ENCODE peak calls at places on chromosomes 7 and 10, in five cellular contexts. N is endothelial cell of umbilical vein, W is esophagus muscularis mucosa, D is transverse colon, T is breast epithelium. S is an unnamed sample.
A peak's percentile ranks its signal among the peaks of the same experiment; 100 is the strongest.

GRCh38 chr7:27182861-27183681 is 2.0 kb downstream of the HOXA11 start:
- DNase-seq in N (peak; percentile 50), W (no peak), D (peak; percentile 20), T (no peak), S (peak; percentile 69)

GRCh38 chr7:129258649-129259389 is 34.0 kb downstream of the AHCYL2 start:
- DNase-seq in N (peak; percentile 48), W (no peak), D (no peak), T (no peak), S (no peak)

GRCh38 chr7:116812905-116813304 is 49.5 kb upstream of the CAPZA2 start:
- DNase-seq in N (no peak), W (no peak), D (no peak), T (no peak), S (no peak)

GRCh38 chr7:19117081-19117869 is at the start of gene TWIST1:
- DNase-seq in N (no peak), W (no peak), D (no peak), T (peak; percentile 22), S (peak; percentile 72)

GRCh38 chr10:101047961-101048892 is 13.6 kb upstream of the KAZALD1 start:
- DNase-seq in N (no peak), W (no peak), D (peak; percentile 26), T (no peak), S (peak; percentile 70)

GRCh38 chr7:103636153-103636552 is 190.1 kb upstream of the SLC26A5 start:
- DNase-seq in N (peak; percentile 21), W (no peak), D (no peak), T (no peak), S (no peak)

GRCh38 chr10:12262278-12262981 is 66.4 kb downstream of the CDC123 start:
- DNase-seq in N (no peak), W (no peak), D (no peak), T (no peak), S (peak; percentile 20)

GRCh38 chr10:34163075-34163905 is 651.8 kb downstream of the PARD3 start:
- DNase-seq in N (peak; percentile 14), W (no peak), D (no peak), T (no peak), S (no peak)

GRCh38 chr10:75058142-75058541 is 53.3 kb upstream of the SAMD8 start:
- DNase-seq in N (no peak), W (no peak), D (no peak), T (no peak), S (peak; percentile 39)

GRCh38 chr7:9523579-9523978 is 1090.2 kb downstream of the NXPH1 start:
- DNase-seq in N (no peak), W (no peak), D (no peak), T (no peak), S (no peak)

GRCh38 chr7:46229409-46229808 is 308.3 kb upstream of the IGFBP3 start:
- DNase-seq in N (no peak), W (peak; percentile 74), D (no peak), T (no peak), S (no peak)

GRCh38 chr10:66837990-66838389 is 87.8 kb upstream of the LRRTM3 start:
- DNase-seq in N (no peak), W (no peak), D (no peak), T (no peak), S (no peak)

GRCh38 chr10:121696854-121697253 is 98.6 kb upstream of the FGFR2 start:
- DNase-seq in N (peak; percentile 7), W (no peak), D (peak; percentile 49), T (no peak), S (no peak)

GRCh38 chr10:22659901-22660300 is 54.5 kb downstream of the PIP4K2A start:
- DNase-seq in N (no peak), W (no peak), D (no peak), T (no peak), S (no peak)

GRCh38 chr7:107248551-107249316 is 79.9 kb downstream of the HBP1 start:
- DNase-seq in N (no peak), W (no peak), D (no peak), T (no peak), S (no peak)

GRCh38 chr7:99002146-99002826 is 124.0 kb downstream of the TRRAP start:
- DNase-seq in N (no peak), W (no peak), D (no peak), T (peak; percentile 14), S (no peak)

GRCh38 chr7:32502656-32503189 is 7.4 kb downstream of the AVL9 start:
- DNase-seq in N (no peak), W (no peak), D (no peak), T (no peak), S (no peak)

GRCh38 chr7:159015081-159015893 is 129.4 kb downstream of the VIPR2 start:
- DNase-seq in N (no peak), W (no peak), D (peak; percentile 45), T (peak; percentile 89), S (no peak)

GRCh38 chr10:7666253-7667023 is at the start of gene ITIH5:
- DNase-seq in N (no peak), W (no peak), D (no peak), T (no peak), S (no peak)

GRCh38 chr7:121382479-121382878 is 13.6 kb downstream of the FAM3C start:
- DNase-seq in N (no peak), W (no peak), D (no peak), T (no peak), S (no peak)

GRCh38 chr7:135620980-135621850 is 41.1 kb upstream of the STMP1 start:
- DNase-seq in N (peak; percentile 82), W (no peak), D (peak; percentile 13), T (peak; percentile 36), S (no peak)

GRCh38 chr10:127267442-127267841 is 71.1 kb upstream of the INSYN2A start:
- DNase-seq in N (no peak), W (no peak), D (no peak), T (no peak), S (no peak)

GRCh38 chr7:43692582-43693373 is 36.5 kb downstream of the COA1 start:
- DNase-seq in N (no peak), W (no peak), D (no peak), T (no peak), S (no peak)

GRCh38 chr7:46806856-46807255 is 775.1 kb downstream of the TNS3 start:
- DNase-seq in N (no peak), W (no peak), D (no peak), T (no peak), S (no peak)

GRCh38 chr7:1058821-1059199 is 14.5 kb downstream of the GPR146 start:
- DNase-seq in N (no peak), W (no peak), D (no peak), T (no peak), S (peak; percentile 49)

GRCh38 chr10:23069019-23069665 is 26.2 kb upstream of the MSRB2 start:
- DNase-seq in N (no peak), W (no peak), D (no peak), T (no peak), S (no peak)

GRCh38 chr10:76350583-76350982 is 919.2 kb downstream of the LRMDA start:
- DNase-seq in N (no peak), W (no peak), D (no peak), T (no peak), S (no peak)
- TF ChIP-seq POLR2AphosphoS5 in N (no peak), W (no peak), D (no peak), T (no peak), S (no peak)

DNA sequence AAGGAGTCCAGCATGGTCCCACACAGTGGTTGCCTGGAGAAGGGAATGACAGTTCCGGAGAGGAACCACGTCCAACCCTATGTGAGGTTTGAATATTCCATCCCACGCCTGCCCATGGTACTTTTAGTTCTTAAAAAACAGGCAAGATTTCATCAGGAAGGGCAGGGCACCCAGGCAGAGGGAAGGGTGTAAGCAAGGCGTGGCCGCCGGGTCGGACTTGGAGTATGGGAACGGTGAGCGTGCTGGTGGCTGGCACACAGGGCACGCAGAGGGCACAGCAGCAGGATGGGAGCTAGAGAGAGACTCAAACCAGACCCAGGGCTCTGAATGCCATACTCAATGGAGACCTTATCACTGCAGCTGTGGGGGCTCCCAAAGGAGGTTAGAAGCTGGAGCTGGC is 34.3 kb downstream of the FAM53B start:
- DNase-seq in N (no peak), W (no peak), D (peak; percentile 85), T (no peak), S (peak; percentile 79)
- H3K4me1 ChIP-seq in N (peaks cover 12% of the 10 kb centered on the region), W (peaks cover 78% of the 10 kb centered on the region), D (peaks cover 80% of the 10 kb centered on the region), T (peaks cover 11% of the 10 kb centered on the region), S (peaks cover 76% of the 10 kb centered on the region)

DNA sequence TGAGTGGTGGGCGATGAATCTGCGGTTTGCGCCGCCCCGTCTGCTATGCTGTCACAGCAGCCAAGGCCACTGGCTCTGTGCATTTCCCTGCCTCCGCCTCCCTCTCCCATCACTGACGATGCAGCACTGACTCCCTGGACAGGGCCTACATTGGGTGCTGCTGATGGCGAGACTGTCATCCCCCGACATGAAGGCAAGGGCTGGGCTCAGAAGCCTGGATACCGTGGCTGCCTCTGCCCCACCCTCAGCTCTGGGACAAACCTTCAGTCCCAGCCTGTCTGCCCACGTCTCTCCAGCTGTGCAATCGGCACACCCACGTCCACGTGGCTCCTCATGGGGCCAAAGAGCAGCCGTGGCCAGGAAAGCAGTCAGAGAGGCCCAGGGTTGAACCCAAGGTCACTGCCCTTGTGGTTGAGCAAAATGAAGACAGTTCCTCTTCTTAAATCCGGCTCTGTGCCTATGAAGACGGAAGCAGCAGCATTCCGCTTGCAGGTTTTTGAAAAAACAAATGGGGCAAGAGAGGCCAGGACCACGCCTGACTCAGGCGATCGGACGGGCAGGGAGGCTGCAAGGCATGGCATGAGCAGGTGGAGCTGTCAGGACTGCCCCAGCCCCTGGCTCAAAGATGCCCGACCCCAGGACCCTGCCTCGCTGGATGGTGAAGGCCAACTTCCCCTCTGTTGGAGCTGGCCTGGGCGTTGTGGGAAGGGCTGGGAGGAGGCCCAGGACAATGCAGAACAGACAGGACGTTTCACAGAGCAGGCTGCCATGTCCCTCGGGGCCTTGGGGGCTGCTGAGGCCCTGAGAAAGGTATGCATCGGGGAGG is 517.5 kb downstream of the DNAJB6 start:
- DNase-seq in N (no peak), W (peak; percentile 92), D (peak; percentile 55), T (peak; percentile 37), S (peak; percentile 93)
- H3K9me3 ChIP-seq in N (peaks cover 9% of the 10 kb centered on the region), W (no peaks in the 10 kb centered on the region), D (no peaks in the 10 kb centered on the region), T (no peaks in the 10 kb centered on the region), S (no peaks in the 10 kb centered on the region)

GRCh38 chr10:89339860-89340259 is 12.1 kb downstream of the IFIT3 start:
- DNase-seq in N (no peak), W (no peak), D (no peak), T (no peak), S (no peak)

GRCh38 chr10:89341136-89341535 is 13.3 kb downstream of the IFIT3 start:
- DNase-seq in N (no peak), W (no peak), D (no peak), T (no peak), S (no peak)

GRCh38 chr10:89338717-89339116 is 10.9 kb downstream of the IFIT3 start:
- DNase-seq in N (no peak), W (no peak), D (no peak), T (no peak), S (no peak)

GRCh38 chr10:89346264-89346971 is 18.6 kb downstream of the IFIT3 start:
- DNase-seq in N (peak; percentile 69), W (no peak), D (no peak), T (no peak), S (no peak)

DNA sequence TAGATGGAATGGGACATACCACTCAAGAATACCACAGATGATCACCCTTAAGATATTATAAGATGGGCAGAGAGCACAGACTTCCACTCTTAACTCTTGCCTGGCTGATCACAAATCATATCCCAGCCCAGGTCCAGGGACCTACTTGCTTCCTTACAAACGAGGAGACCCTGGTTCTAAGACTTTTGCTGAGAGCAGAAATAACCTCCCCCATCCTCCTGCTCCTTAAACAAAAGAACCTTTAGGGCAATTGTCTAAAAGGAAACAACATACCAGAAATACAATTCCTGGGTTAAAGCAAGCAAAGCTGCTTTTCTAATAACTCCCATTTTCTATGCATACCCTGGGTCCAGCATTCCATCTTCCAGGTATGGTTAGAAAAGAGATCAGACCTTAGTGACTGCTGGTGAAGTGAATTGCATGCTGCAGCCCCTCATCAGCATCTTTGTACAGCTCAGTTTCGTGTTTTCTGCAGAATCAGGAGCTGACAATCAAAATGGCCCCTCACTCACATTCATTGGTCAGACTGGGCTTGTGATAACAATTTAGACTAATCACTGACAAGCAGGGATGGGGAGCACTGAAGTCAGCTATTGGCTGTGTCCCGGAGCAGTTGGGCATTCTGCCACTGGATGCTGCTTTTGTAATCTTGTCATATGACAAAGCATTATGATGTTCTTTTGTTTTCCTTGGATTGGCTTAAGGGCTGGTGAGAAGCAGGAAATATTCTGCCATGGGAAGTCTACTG is 14.6 kb downstream of the IFIT3 start:
- DNase-seq in N (peak; percentile 90), W (no peak), D (no peak), T (peak; percentile 32), S (no peak)
- TF ChIP-seq POLR2AphosphoS5 in N (no peak), W (no peak), D (no peak), T (no peak), S (no peak)